ENCODE peak calls at places on chromosomes 7 and 10, in six cellular contexts. N is mesendoderm, U is mesenchymal stem cell, P is IMR-90, E is neuronal stem cell, K is H1. Z is an unnamed sample.

GRCh38 chr10:2980116-2980515 is 87.2 kb upstream of the PFKP start:
- DNase-seq in N (no peak), U (peak; percentile 14), P (peak; percentile 55), E (no peak), K (no peak), Z (no peak)

GRCh38 chr7:107995184-107996071 is 7.5 kb downstream of the LAMB1 start:
- DNase-seq in N (peak; percentile 89), U (peak; percentile 88), P (peak; percentile 85), E (peak; percentile 71), K (peak; percentile 57), Z (peak; percentile 65)

GRCh38 chr7:55271069-55271468 is 94.1 kb upstream of the LANCL2 start:
- DNase-seq in N (peak; percentile 21), U (peak; percentile 6), P (peak; percentile 26), E (no peak), K (no peak), Z (no peak)

GRCh38 chr10:87794285-87794684 is 23.7 kb downstream of the ATAD1 start:
- DNase-seq in N (no peak), U (no peak), P (no peak), E (no peak), K (no peak), Z (no peak)

GRCh38 chr10:110074298-110074697 is 66.5 kb downstream of the ADD3 start:
- DNase-seq in N (no peak), U (no peak), P (no peak), E (no peak), K (no peak), Z (no peak)

GRCh38 chr7:11726251-11727155 is 105.5 kb downstream of the THSD7A start:
- DNase-seq in N (no peak), U (no peak), P (peak; percentile 9), E (no peak), K (no peak), Z (no peak)

GRCh38 chr10:130244031-130244927 is 108.1 kb downstream of the GLRX3 start:
- DNase-seq in N (no peak), U (no peak), P (no peak), E (no peak), K (no peak), Z (no peak)

GRCh38 chr7:106504620-106505019 is 156.3 kb downstream of the CCDC71L start:
- DNase-seq in N (no peak), U (peak; percentile 10), P (peak; percentile 47), E (no peak), K (no peak), Z (no peak)

GRCh38 chr7:97959046-97959445 is 30.9 kb downstream of the OCM2 start:
- DNase-seq in N (no peak), U (no peak), P (no peak), E (no peak), K (no peak), Z (no peak)

GRCh38 chr10:109156396-109156795 is 766.9 kb downstream of the XPNPEP1 start:
- DNase-seq in N (no peak), U (no peak), P (no peak), E (no peak), K (no peak), Z (no peak)

GRCh38 chr7:67267914-67268313 is 271.3 kb downstream of the TYW1 start:
- DNase-seq in N (peak; percentile 93), U (peak; percentile 7), P (no peak), E (no peak), K (no peak), Z (peak; percentile 39)

GRCh38 chr7:137951700-137952099 is 50.2 kb downstream of the CREB3L2 start:
- DNase-seq in N (no peak), U (no peak), P (no peak), E (no peak), K (no peak), Z (no peak)

GRCh38 chr10:124010563-124011131 is 82.8 kb downstream of the CHST15 start:
- DNase-seq in N (peak; percentile 95), U (no peak), P (no peak), E (peak; percentile 49), K (peak; percentile 98), Z (peak; percentile 99)

GRCh38 chr10:96641396-96641795 is 54.6 kb upstream of the TM9SF3 start:
- DNase-seq in N (no peak), U (no peak), P (no peak), E (no peak), K (no peak), Z (no peak)

GRCh38 chr7:17758008-17758407 is 182.3 kb downstream of the SNX13 start:
- DNase-seq in N (peak; percentile 27), U (no peak), P (no peak), E (no peak), K (no peak), Z (no peak)

GRCh38 chr10:89651916-89652573 is 7.0 kb upstream of the PANK1 start:
- DNase-seq in N (no peak), U (no peak), P (no peak), E (no peak), K (no peak), Z (no peak)

GRCh38 chr10:78202386-78202785 is 168.7 kb downstream of the RPS24 start:
- DNase-seq in N (no peak), U (no peak), P (no peak), E (no peak), K (no peak), Z (no peak)

GRCh38 chr10:49053053-49053997 is 62.0 kb downstream of the VSTM4 start:
- DNase-seq in N (no peak), U (no peak), P (no peak), E (no peak), K (no peak), Z (no peak)

GRCh38 chr10:75304740-75305380 is 69.1 kb upstream of the COMTD1 start:
- DNase-seq in N (no peak), U (no peak), P (peak; percentile 88), E (no peak), K (no peak), Z (no peak)

GRCh38 chr7:44387427-44387826 is 62.0 kb upstream of the CAMK2B start:
- DNase-seq in N (no peak), U (no peak), P (no peak), E (no peak), K (no peak), Z (peak; percentile 5)

GRCh38 chr7:90483236-90483635 is 13.8 kb downstream of the PTTG1IP2 start:
- DNase-seq in N (no peak), U (no peak), P (no peak), E (no peak), K (no peak), Z (no peak)

GRCh38 chr10:73246322-73246782 is 703 bp downstream of the DNAJC9 start:
- DNase-seq in N (no peak), U (no peak), P (no peak), E (no peak), K (no peak), Z (no peak)

GRCh38 chr10:45420453-45421192 is 46.6 kb downstream of the ALOX5 start:
- DNase-seq in N (no peak), U (no peak), P (peak; percentile 52), E (no peak), K (no peak), Z (no peak)

GRCh38 chr10:117161386-117162033 is 23.4 kb upstream of the VAX1 start:
- DNase-seq in N (no peak), U (no peak), P (no peak), E (no peak), K (no peak), Z (no peak)

GRCh38 chr10:117164878-117165556 is 26.9 kb upstream of the VAX1 start:
- DNase-seq in N (no peak), U (no peak), P (no peak), E (no peak), K (peak; percentile 50), Z (no peak)

GRCh38 chr10:117163954-117164292 is 25.9 kb upstream of the VAX1 start:
- DNase-seq in N (no peak), U (no peak), P (no peak), E (no peak), K (no peak), Z (no peak)

GRCh38 chr10:117162093-117163021 is 24.3 kb upstream of the VAX1 start:
- DNase-seq in N (peak; percentile 64), U (no peak), P (no peak), E (no peak), K (no peak), Z (peak; percentile 77)

GRCh38 chr10:117163061-117163953 is 25.2 kb upstream of the VAX1 start:
- DNase-seq in N (peak; percentile 75), U (no peak), P (no peak), E (peak; percentile 67), K (peak; percentile 84), Z (peak; percentile 77)
- H3K27me3 ChIP-seq in N (peaks cover 65% of the 10 kb centered on the region), U (peaks cover 97% of the 10 kb centered on the region), P (peaks cover 87% of the 10 kb centered on the region), E (peaks cover 99% of the 10 kb centered on the region), K (peaks cover 78% of the 10 kb centered on the region), Z (peaks cover 79% of the 10 kb centered on the region)

DNA sequence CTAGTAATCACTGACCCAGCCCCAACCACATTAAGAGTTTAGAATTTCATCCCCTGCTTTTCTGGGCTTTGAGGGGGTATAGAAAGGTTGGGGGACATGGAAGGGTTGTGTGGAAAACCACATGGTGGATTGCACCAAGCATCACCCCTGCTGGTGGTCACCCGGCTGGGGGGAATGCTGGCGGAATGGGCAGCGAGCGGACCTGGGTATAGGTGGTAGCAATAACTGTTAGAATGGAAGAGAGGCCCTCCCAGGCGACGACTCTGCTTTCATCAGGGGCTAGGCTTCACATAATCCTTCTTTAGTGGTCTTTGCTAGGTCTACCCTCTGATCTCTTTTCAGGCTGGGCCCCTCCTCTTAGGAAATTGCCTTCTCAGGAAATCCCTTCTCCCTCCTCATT is 90.9 kb upstream of the LEP start:
- DNase-seq in N (no peak), U (no peak), P (no peak), E (no peak), K (peak; percentile 33), Z (no peak)
- H4K8ac ChIP-seq in N (no peak overlapping the region), U (no peak overlapping the region), P (no peak overlapping the region), E (no peak overlapping the region), K (no peak overlapping the region), Z (no peak overlapping the region)

DNA sequence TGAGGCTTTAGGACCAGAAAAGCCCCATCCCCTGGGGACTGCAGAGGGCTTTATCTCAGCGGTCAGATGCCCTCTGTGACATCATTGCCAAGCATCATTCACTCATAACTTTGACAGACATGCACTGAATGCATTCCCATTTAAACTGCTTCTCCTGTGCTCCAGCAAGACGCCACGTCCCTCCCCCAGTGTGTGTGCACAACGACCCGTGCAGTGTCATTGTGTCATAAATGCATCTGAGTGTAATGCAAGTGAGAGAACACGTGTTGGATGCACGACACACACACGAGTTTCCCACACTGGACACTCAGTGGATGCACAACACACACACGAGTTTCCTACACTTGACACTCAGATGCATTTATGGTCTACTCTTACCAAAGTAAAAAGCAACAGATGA is 337.9 kb downstream of the PTPRN2 start:
- DNase-seq in N (no peak), U (no peak), P (no peak), E (no peak), K (no peak), Z (peak; percentile 12)
- H3K27me3 ChIP-seq in N (no peaks in the 10 kb centered on the region), U (no peaks in the 10 kb centered on the region), P (no peaks in the 10 kb centered on the region), E (no peaks in the 10 kb centered on the region), K (no peaks in the 10 kb centered on the region), Z (no peaks in the 10 kb centered on the region)

DNA sequence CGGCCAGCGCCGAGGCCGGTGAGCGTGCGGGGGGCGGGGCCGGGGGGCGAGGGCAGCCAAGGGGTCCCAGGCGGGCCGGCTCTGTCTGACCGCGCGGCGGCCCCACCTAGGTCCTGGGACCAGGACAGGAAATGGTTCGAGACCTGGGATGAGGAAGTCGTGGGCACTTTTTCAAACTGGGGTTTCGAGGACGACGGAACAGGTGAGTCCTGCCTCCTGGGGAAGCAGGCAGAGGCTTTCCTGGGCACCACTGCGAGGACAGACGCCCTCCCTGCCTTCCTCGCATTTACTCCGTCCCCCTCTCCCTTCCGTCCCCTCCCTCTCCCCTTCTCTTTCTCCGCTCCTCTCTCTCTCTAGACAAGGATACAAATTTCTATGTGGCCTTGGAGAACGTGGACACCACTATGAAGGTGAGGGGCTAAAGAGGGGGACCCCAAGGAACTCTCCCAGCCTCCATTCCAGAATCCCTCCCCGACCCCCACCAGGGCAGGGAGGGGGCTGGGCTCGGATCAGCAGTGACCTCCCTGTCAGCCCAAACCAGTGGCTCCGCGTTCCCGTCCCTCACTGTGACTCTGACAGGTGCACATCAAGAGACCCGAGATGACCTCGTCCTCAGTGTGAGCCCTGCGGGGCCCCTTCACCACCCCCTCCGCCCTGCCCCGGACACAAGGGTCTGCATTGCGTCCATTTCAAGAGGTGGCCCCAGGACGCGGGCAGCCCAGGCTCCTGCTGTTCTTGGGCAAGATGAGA is 2.6 kb upstream of the MUC12 start:
- DNase-seq in N (no peak), U (peak; percentile 2), P (no peak), E (no peak), K (peak; percentile 72), Z (peak; percentile 50)
- H4K8ac ChIP-seq in N (no peak overlapping the region), U (no peak overlapping the region), P (no peak overlapping the region), E (no peak overlapping the region), K (peak overlapping the region; percentile 62), Z (no peak overlapping the region)

Z was measured in H9.